ENCODE peak calls at places on chromosome 18, in four cellular contexts. T is fibroblast of mammary gland, B is endothelial cell, G is upper lobe of left lung. Q is an unnamed sample.

GRCh38 chr18:62101236-62101635 is 85.6 kb downstream of the PIGN start:
- DNase-seq in B (no peak), T (peak), G (no peak), Q (peak)

GRCh38 chr18:57805117-57805516 is 2.0 kb upstream of the ATP8B1 start:
- DNase-seq in T (no peak), B (no peak), G (no peak), Q (no peak)

GRCh38 chr18:36899289-36899688 is 70.4 kb downstream of the KIAA1328 start:
- DNase-seq in G (no peak), T (peak), B (no peak), Q (peak)

GRCh38 chr18:34023471-34023870 is 201.2 kb downstream of the NOL4 start:
- DNase-seq in B (no peak), G (no peak), T (no peak), Q (no peak)

GRCh38 chr18:56565596-56566355 is 72.6 kb downstream of the TXNL1 start:
- DNase-seq in B (no peak), G (no peak), T (peak), Q (peak)

GRCh38 chr18:55096261-55097026 is 137.2 kb upstream of the CCDC68 start:
- DNase-seq in G (no peak), T (peak), B (peak), Q (peak)

GRCh38 chr18:44946529-44947113 is 265.9 kb downstream of the SETBP1 start:
- DNase-seq in B (no peak), T (no peak), G (no peak), Q (no peak)

GRCh38 chr18:9804517-9805104 is 81.2 kb upstream of the TXNDC2 start:
- DNase-seq in T (no peak), G (no peak), B (no peak), Q (no peak)

GRCh38 chr18:2970762-2971659 is 41.9 kb downstream of the LPIN2 start:
- DNase-seq in B (no peak), G (no peak), T (no peak), Q (no peak)

GRCh38 chr18:42614619-42615293 is 500.7 kb downstream of the RIT2 start:
- DNase-seq in B (no peak), G (no peak), T (peak), Q (peak)

GRCh38 chr18:3594760-3595241 is 144.8 kb downstream of the TGIF1 start:
- DNase-seq in G (no peak), B (no peak), T (no peak), Q (peak)

Q was measured in fibroblast of the aortic adventitia.